ENCODE peak calls at places on chromosomes 6 and 20, in four cellular contexts. X is AG04450, E is nephron progenitor cell, G is omental fat pad. L is an unnamed sample.

GRCh38 chr6:31042801-31043200 is 32.5 kb downstream of the MUC22 start:
- DNase-seq in G (no peak), E (peak; percentile 37), X (no peak), L (peak; percentile 66)

GRCh38 chr20:41232971-41233926 is 84.3 kb downstream of the ZHX3 start:
- DNase-seq in G (no peak), E (no peak), X (peak; percentile 86), L (peak; percentile 73)

GRCh38 chr6:99349620-99350141 is at the start of gene FAXC:
- DNase-seq in G (no peak), X (no peak), E (peak; percentile 63), L (peak; percentile 73)

GRCh38 chr6:43830775-43831174 is 60.8 kb downstream of the VEGFA start:
- DNase-seq in G (no peak), X (no peak), E (no peak), L (no peak)

GRCh38 chr6:83055366-83055964 is 10.2 kb downstream of the UBE3D start:
- DNase-seq in X (no peak), G (no peak), E (peak; percentile 55), L (peak; percentile 53)

GRCh38 chr20:4997207-4997606 is 4.1 kb downstream of the SLC23A2 start:
- DNase-seq in E (no peak), X (no peak), G (no peak), L (no peak)

GRCh38 chr6:1059596-1059995 is 252.3 kb upstream of the FOXQ1 start:
- DNase-seq in G (no peak), E (no peak), X (no peak), L (no peak)

GRCh38 chr6:167851349-167851952 is 24.7 kb downstream of the AFDN start:
- DNase-seq in X (no peak), G (no peak), E (no peak), L (no peak)

GRCh38 chr6:158808918-158809678 is 10.1 kb downstream of the EZR start:
- DNase-seq in E (no peak), G (no peak), X (no peak), L (no peak)

GRCh38 chr6:41464019-41464418 is 82.2 kb upstream of the FOXP4 start:
- DNase-seq in X (no peak), G (no peak), E (no peak), L (no peak)

GRCh38 chr6:130362128-130362527 is 3.7 kb upstream of the TMEM200A start:
- DNase-seq in E (peak; percentile 42), G (no peak), X (no peak), L (peak; percentile 49)

GRCh38 chr20:24164360-24164759 is 175.8 kb upstream of the GGTLC1 start:
- DNase-seq in X (no peak), G (no peak), E (peak; percentile 46), L (no peak)

GRCh38 chr6:88490865-88491264 is 324.7 kb upstream of the CNR1 start:
- DNase-seq in X (no peak), E (no peak), G (no peak), L (peak; percentile 63)

GRCh38 chr6:145749632-145750031 is 14.3 kb upstream of the EPM2A start:
- DNase-seq in E (no peak), G (no peak), X (no peak), L (peak; percentile 65)

GRCh38 chr6:12748815-12749521 is 32.4 kb downstream of the PHACTR1 start:
- DNase-seq in G (no peak), X (no peak), E (peak; percentile 35), L (no peak)

GRCh38 chr20:41198443-41198842 is 61.1 kb downstream of the PLCG1 start:
- DNase-seq in X (no peak), E (no peak), G (no peak), L (no peak)

GRCh38 chr6:45505470-45505869 is 127.7 kb upstream of the SUPT3H start:
- DNase-seq in G (no peak), E (no peak), X (no peak), L (no peak)

GRCh38 chr6:64012351-64013060 is 376.9 kb downstream of the PHF3 start:
- DNase-seq in G (no peak), X (peak; percentile 55), E (peak; percentile 13), L (peak; percentile 64)

GRCh38 chr6:44073612-44074382 is 53.5 kb downstream of the MRPL14 start:
- DNase-seq in X (no peak), E (peak; percentile 28), G (no peak), L (no peak)

GRCh38 chr20:19412254-19412653 is 199.8 kb downstream of the SLC24A3 start:
- DNase-seq in E (no peak), X (no peak), G (no peak), L (no peak)

GRCh38 chr6:151564654-151565053 is 70.8 kb downstream of the CCDC170 start:
- DNase-seq in X (no peak), G (no peak), E (no peak), L (no peak)

GRCh38 chr6:151561238-151561637 is 67.4 kb downstream of the CCDC170 start:
- DNase-seq in G (no peak), E (no peak), X (no peak), L (no peak)

GRCh38 chr6:151566557-151566956 is 72.7 kb downstream of the CCDC170 start:
- DNase-seq in G (no peak), E (no peak), X (no peak), L (no peak)

GRCh38 chr6:151565940-151566339 is 72.1 kb downstream of the CCDC170 start:
- DNase-seq in G (no peak), X (no peak), E (no peak), L (no peak)
- TF ChIP-seq CTCF in G (no peak), X (no peak), E (no peak), L (no peak)

GRCh38 chr20:25481235-25481917 is 73.9 kb downstream of the GINS1 start:
- DNase-seq in E (peak; percentile 20), G (no peak), X (no peak), L (no peak)
- TF ChIP-seq CTCF in E (no peak), G (no peak), X (peak; percentile 26), L (no peak)

GRCh38 chr6:17091122-17091521 is 10.7 kb upstream of the STMND1 start:
- DNase-seq in X (no peak), G (no peak), E (no peak), L (no peak)
- TF ChIP-seq CTCF in X (peak; percentile 73), G (no peak), E (peak; percentile 8), L (peak; percentile 33)

GRCh38 chr20:47150403-47151152 is 205.9 kb downstream of the ZMYND8 start:
- DNase-seq in X (no peak), E (peak; percentile 73), G (no peak), L (peak; percentile 88)

GRCh38 chr20:47144463-47144862 is 212.0 kb downstream of the ZMYND8 start:
- DNase-seq in X (no peak), G (no peak), E (no peak), L (no peak)

GRCh38 chr20:47149939-47150338 is 206.6 kb downstream of the ZMYND8 start:
- DNase-seq in E (no peak), X (no peak), G (no peak), L (no peak)

GRCh38 chr20:47146703-47147102 is 209.8 kb downstream of the ZMYND8 start:
- DNase-seq in G (no peak), X (peak; percentile 34), E (no peak), L (peak; percentile 13)

DNA sequence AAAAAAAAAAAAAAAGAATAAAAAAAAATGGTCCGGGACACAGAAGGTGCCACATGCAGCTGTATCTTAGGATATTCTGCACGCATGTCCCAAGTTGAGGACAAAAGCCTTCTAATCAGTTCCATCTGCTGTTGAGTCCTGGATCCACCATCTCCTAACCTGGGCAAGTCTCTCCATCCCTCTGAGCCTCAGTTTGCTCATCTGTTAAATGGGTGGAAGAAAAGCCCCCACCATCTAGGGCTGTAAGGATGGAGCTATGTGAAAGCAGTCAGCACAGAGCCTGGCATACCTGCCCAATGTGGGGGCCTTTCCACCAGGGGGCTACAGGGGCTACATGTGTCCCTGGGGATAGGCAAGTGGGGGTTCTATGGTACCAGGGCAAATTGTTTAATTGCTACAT is 208.4 kb downstream of the ZMYND8 start:
- DNase-seq in X (no peak), G (no peak), E (no peak), L (no peak)
- TF ChIP-seq CTCF in X (no peak), G (no peak), E (no peak), L (no peak)

DNA sequence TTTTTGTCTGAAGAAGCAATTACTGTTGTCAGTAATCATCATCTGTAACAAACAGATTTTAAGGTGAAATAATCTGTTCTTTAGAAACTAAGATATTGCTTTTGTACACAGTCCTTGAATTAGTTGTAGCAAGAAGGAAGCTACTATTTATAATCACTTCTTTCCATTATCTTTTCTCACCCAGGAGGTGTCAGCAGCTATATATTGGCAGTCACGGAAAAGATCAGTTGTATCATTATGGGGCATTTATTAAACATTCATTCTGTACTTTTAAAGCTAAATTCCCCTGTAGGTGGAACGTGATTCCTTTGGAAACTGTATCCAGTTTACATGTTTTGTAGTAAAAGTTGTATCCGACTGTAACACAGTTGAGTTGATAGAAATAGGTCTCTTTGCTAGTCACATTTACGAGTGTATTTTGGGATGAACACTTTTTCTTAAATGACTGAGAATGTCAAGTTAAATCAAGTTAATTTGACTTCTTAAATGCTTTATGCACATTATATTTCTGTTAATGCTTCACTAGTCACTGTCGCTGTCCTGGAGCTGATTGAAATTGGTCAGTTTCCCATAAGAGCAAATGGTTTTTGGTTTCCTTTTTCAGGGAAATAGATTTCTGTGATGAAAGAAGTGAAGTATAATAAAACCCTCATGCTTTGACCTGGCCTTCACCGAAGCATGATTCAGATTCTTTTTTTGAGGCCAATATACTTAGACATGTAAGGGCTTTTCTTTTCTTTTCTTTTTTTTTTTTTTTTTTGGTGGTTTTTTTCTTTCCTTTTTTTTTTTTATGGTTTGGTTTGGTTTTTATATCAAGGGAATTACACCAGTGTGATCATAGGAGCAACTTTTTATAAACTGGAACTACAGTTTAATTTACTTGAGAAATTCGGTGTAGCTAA is 5.1 kb downstream of the QKI start:
- DNase-seq in X (no peak), E (no peak), G (no peak), L (peak; percentile 32)
- TF ChIP-seq CTCF in X (no peak), E (no peak), G (no peak), L (no peak)

GRCh38 chr6:36184311-36184710 is 12.2 kb upstream of the BRPF3 start:
- DNase-seq in X (no peak), G (no peak), E (no peak), L (no peak)

DNA sequence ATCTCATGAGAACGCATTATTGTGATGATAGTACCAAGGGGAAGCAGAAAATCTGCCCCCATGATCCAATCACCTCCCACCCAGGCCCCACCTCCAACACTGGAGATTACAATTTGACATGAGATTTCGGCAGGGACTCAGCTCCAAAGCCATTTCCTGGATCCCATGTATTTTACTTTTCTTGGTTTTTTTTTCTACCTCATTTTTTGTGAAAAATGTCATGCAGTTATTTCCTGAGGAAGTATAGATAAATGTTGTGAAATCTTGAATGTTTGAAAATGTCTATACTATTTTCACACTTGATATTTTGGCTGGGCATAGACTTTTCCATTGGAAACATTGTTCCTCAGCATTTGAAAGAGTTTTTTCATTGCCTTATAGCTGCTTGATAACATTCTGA is 9.1 kb upstream of the BRPF3 start:
- DNase-seq in G (no peak), X (no peak), E (no peak), L (no peak)
- TF ChIP-seq CTCF in G (no peak), X (no peak), E (no peak), L (no peak)

GRCh38 chr20:50909413-50909812 is 21.8 kb downstream of the ADNP start:
- DNase-seq in X (no peak), E (no peak), G (no peak), L (no peak)
- TF ChIP-seq CTCF in X (no peak), E (no peak), G (no peak), L (no peak)